ENCODE peak calls at places on chromosomes 7 and 10, in six cellular contexts. One of them, this sample, is unnamed.

GRCh38 chr7:98802088-98802780 is 67.6 kb downstream of the TMEM130 start:
- DNase-seq in stomach: no peak
- DNase-seq in Panc1: no peak
- DNase-seq in prostate gland: no peak
- DNase-seq in GM12891: peak
- DNase-seq in transverse colon: peak
- DNase-seq in this sample: peak

GRCh38 chr10:119252051-119252465 is 44.7 kb downstream of the GRK5 start:
- DNase-seq in stomach: no peak
- DNase-seq in Panc1: no peak
- DNase-seq in prostate gland: no peak
- DNase-seq in GM12891: no peak
- DNase-seq in transverse colon: no peak
- DNase-seq in this sample: no peak

GRCh38 chr7:121062684-121063279 is 74.3 kb downstream of the CPED1 start:
- DNase-seq in stomach: no peak
- DNase-seq in Panc1: no peak
- DNase-seq in prostate gland: no peak
- DNase-seq in GM12891: no peak
- DNase-seq in transverse colon: no peak
- DNase-seq in this sample: no peak

GRCh38 chr10:98201760-98202159 is 66.2 kb downstream of the LOXL4 start:
- DNase-seq in stomach: no peak
- DNase-seq in Panc1: no peak
- DNase-seq in prostate gland: no peak
- DNase-seq in GM12891: no peak
- DNase-seq in transverse colon: no peak
- DNase-seq in this sample: no peak

GRCh38 chr7:29297194-29297890 is 102.8 kb downstream of the CHN2 start:
- DNase-seq in stomach: no peak
- DNase-seq in Panc1: no peak
- DNase-seq in prostate gland: no peak
- DNase-seq in GM12891: no peak
- DNase-seq in transverse colon: no peak
- DNase-seq in this sample: no peak

GRCh38 chr7:130943336-130943901 is 209.4 kb upstream of the KLF14 start:
- DNase-seq in stomach: no peak
- DNase-seq in Panc1: peak
- DNase-seq in prostate gland: no peak
- DNase-seq in GM12891: no peak
- DNase-seq in transverse colon: no peak
- DNase-seq in this sample: no peak

GRCh38 chr7:131057015-131057518 is 270.6 kb upstream of the MKLN1 start:
- DNase-seq in stomach: no peak
- DNase-seq in Panc1: no peak
- DNase-seq in prostate gland: peak
- DNase-seq in GM12891: no peak
- DNase-seq in transverse colon: no peak
- DNase-seq in this sample: no peak

GRCh38 chr10:86969421-86970041 is 1.2 kb downstream of the ADIRF start:
- DNase-seq in stomach: peak
- DNase-seq in Panc1: no peak
- DNase-seq in prostate gland: no peak
- DNase-seq in GM12891: no peak
- DNase-seq in transverse colon: no peak
- DNase-seq in this sample: no peak

GRCh38 chr10:24929904-24930303 is 22.5 kb downstream of the PRTFDC1 start:
- DNase-seq in stomach: no peak
- DNase-seq in Panc1: no peak
- DNase-seq in prostate gland: no peak
- DNase-seq in GM12891: no peak
- DNase-seq in transverse colon: no peak
- DNase-seq in this sample: no peak

GRCh38 chr7:126213876-126214275 is 1038.9 kb downstream of the GRM8 start:
- DNase-seq in stomach: no peak
- DNase-seq in Panc1: no peak
- DNase-seq in prostate gland: no peak
- DNase-seq in GM12891: no peak
- DNase-seq in transverse colon: no peak
- DNase-seq in this sample: no peak

GRCh38 chr7:114310344-114311118 is 104.1 kb upstream of the FOXP2 start:
- DNase-seq in stomach: no peak
- DNase-seq in Panc1: no peak
- DNase-seq in prostate gland: no peak
- DNase-seq in GM12891: no peak
- DNase-seq in transverse colon: no peak
- DNase-seq in this sample: no peak

GRCh38 chr7:148058092-148058491 is 532.5 kb upstream of the C7orf33 start:
- DNase-seq in stomach: no peak
- DNase-seq in Panc1: no peak
- DNase-seq in prostate gland: no peak
- DNase-seq in GM12891: no peak
- DNase-seq in transverse colon: no peak
- DNase-seq in this sample: no peak

GRCh38 chr10:33817647-33818046 is 483.2 kb upstream of the NRP1 start:
- DNase-seq in stomach: no peak
- DNase-seq in Panc1: no peak
- DNase-seq in prostate gland: no peak
- DNase-seq in GM12891: no peak
- DNase-seq in transverse colon: no peak
- DNase-seq in this sample: no peak

GRCh38 chr7:8363407-8364015 is 69.9 kb upstream of the NXPH1 start:
- DNase-seq in stomach: no peak
- DNase-seq in Panc1: no peak
- DNase-seq in prostate gland: no peak
- DNase-seq in GM12891: no peak
- DNase-seq in transverse colon: no peak
- DNase-seq in this sample: no peak

GRCh38 chr7:33776791-33777190 is 128.5 kb upstream of the BMPER start:
- DNase-seq in stomach: no peak
- DNase-seq in Panc1: no peak
- DNase-seq in prostate gland: no peak
- DNase-seq in GM12891: no peak
- DNase-seq in transverse colon: no peak
- DNase-seq in this sample: no peak

GRCh38 chr7:74288034-74288881 is 949 bp upstream of the CLIP2 start:
- DNase-seq in stomach: no peak
- DNase-seq in Panc1: no peak
- DNase-seq in prostate gland: no peak
- DNase-seq in GM12891: no peak
- DNase-seq in transverse colon: no peak
- DNase-seq in this sample: no peak

GRCh38 chr7:147497246-147497645 is 1093.3 kb upstream of the C7orf33 start:
- DNase-seq in stomach: no peak
- DNase-seq in Panc1: no peak
- DNase-seq in prostate gland: no peak
- DNase-seq in GM12891: no peak
- DNase-seq in transverse colon: no peak
- DNase-seq in this sample: no peak

GRCh38 chr10:97566338-97566986 is 6.1 kb upstream of the ANKRD2 start:
- DNase-seq in stomach: no peak
- DNase-seq in Panc1: no peak
- DNase-seq in prostate gland: no peak
- DNase-seq in GM12891: no peak
- DNase-seq in transverse colon: no peak
- DNase-seq in this sample: no peak

GRCh38 chr7:71559214-71559613 is 427.3 kb downstream of the GALNT17 start:
- DNase-seq in stomach: no peak
- DNase-seq in Panc1: no peak
- DNase-seq in prostate gland: no peak
- DNase-seq in GM12891: no peak
- DNase-seq in transverse colon: no peak
- DNase-seq in this sample: no peak

GRCh38 chr7:25820432-25821040 is 331.5 kb upstream of the NFE2L3 start:
- DNase-seq in stomach: no peak
- DNase-seq in Panc1: no peak
- DNase-seq in prostate gland: no peak
- DNase-seq in GM12891: no peak
- DNase-seq in transverse colon: no peak
- DNase-seq in this sample: no peak

GRCh38 chr7:24717694-24718320 is 39.5 kb downstream of the GSDME start:
- DNase-seq in stomach: no peak
- DNase-seq in Panc1: no peak
- DNase-seq in prostate gland: no peak
- DNase-seq in GM12891: no peak
- DNase-seq in transverse colon: no peak
- DNase-seq in this sample: no peak

GRCh38 chr10:101141622-101142532 is 10.8 kb downstream of the TLX1 start:
- DNase-seq in stomach: peak
- DNase-seq in Panc1: peak
- DNase-seq in prostate gland: peak
- DNase-seq in GM12891: peak
- DNase-seq in transverse colon: peak
- DNase-seq in this sample: peak

GRCh38 chr10:12795318-12795717 is 206.2 kb downstream of the CCDC3 start:
- DNase-seq in stomach: no peak
- DNase-seq in Panc1: no peak
- DNase-seq in prostate gland: no peak
- DNase-seq in GM12891: no peak
- DNase-seq in transverse colon: no peak
- DNase-seq in this sample: no peak
- TF ChIP-seq POLR2AphosphoS5 in stomach: no peak
- TF ChIP-seq POLR2AphosphoS5 in Panc1: no peak
- TF ChIP-seq POLR2AphosphoS5 in prostate gland: no peak
- TF ChIP-seq POLR2AphosphoS5 in GM12891: no peak
- TF ChIP-seq POLR2AphosphoS5 in transverse colon: no peak
- TF ChIP-seq POLR2AphosphoS5 in this sample: no peak

DNA sequence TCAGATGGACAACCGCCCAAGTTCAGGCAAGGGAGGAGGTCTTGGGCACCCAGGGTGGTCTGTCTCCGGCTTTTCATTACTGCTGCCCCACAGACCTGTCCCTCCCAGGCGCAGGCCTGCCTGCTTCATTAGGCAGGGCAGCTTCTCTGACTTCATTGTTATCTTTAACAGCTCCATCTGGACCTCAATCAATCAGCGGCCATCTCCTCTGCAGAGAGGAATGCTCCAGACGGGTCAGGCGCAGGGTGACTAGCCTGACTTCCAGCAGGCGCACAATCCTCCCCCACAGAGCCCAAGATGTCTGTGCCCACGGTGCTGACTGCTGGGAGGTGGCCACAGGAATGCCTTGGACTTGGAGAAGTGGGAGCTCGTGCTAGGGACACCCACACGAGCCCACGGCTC is 20.4 kb downstream of the HSPA12A start:
- DNase-seq in stomach: no peak
- DNase-seq in Panc1: no peak
- DNase-seq in prostate gland: no peak
- DNase-seq in GM12891: no peak
- DNase-seq in transverse colon: no peak
- DNase-seq in this sample: no peak
- TF ChIP-seq POLR2AphosphoS5 in stomach: no peak
- TF ChIP-seq POLR2AphosphoS5 in Panc1: no peak
- TF ChIP-seq POLR2AphosphoS5 in prostate gland: no peak
- TF ChIP-seq POLR2AphosphoS5 in GM12891: no peak
- TF ChIP-seq POLR2AphosphoS5 in transverse colon: no peak
- TF ChIP-seq POLR2AphosphoS5 in this sample: no peak

DNA sequence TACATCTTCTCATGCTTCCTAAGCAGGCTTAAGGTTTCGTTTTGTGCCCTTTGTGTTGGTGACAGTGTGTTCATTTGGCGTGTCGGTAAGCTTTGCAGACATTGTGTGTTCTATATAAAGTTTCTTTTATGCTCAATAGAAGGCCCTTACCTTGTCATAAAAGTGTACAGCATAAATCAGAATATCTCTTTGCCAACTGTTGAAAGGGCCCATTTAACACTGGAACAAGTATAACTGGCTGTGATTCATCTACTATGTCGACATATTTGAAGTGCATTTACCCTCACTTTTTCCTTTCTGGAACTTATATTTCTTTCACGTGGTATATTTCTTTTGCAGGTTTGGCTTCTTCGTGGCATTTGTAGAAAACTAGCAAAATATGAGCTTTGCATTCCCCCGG is 32.7 kb downstream of the EEPD1 start:
- DNase-seq in stomach: no peak
- DNase-seq in Panc1: no peak
- DNase-seq in prostate gland: no peak
- DNase-seq in GM12891: no peak
- DNase-seq in transverse colon: no peak
- DNase-seq in this sample: no peak
- TF ChIP-seq POLR2AphosphoS5 in stomach: no peak
- TF ChIP-seq POLR2AphosphoS5 in Panc1: no peak
- TF ChIP-seq POLR2AphosphoS5 in prostate gland: peak
- TF ChIP-seq POLR2AphosphoS5 in GM12891: no peak
- TF ChIP-seq POLR2AphosphoS5 in transverse colon: no peak
- TF ChIP-seq POLR2AphosphoS5 in this sample: no peak

GRCh38 chr7:84780158-84781124 is 406.4 kb downstream of the SEMA3D start:
- DNase-seq in stomach: no peak
- DNase-seq in Panc1: no peak
- DNase-seq in prostate gland: no peak
- DNase-seq in GM12891: no peak
- DNase-seq in transverse colon: no peak
- DNase-seq in this sample: no peak
- TF ChIP-seq POLR2AphosphoS5 in stomach: no peak
- TF ChIP-seq POLR2AphosphoS5 in Panc1: no peak
- TF ChIP-seq POLR2AphosphoS5 in prostate gland: no peak
- TF ChIP-seq POLR2AphosphoS5 in GM12891: no peak
- TF ChIP-seq POLR2AphosphoS5 in transverse colon: no peak
- TF ChIP-seq POLR2AphosphoS5 in this sample: no peak

GRCh38 chr10:59872892-59873463 is 33.4 kb downstream of the CCDC6 start:
- DNase-seq in stomach: no peak
- DNase-seq in Panc1: no peak
- DNase-seq in prostate gland: peak
- DNase-seq in GM12891: no peak
- DNase-seq in transverse colon: peak
- DNase-seq in this sample: no peak
- TF ChIP-seq POLR2AphosphoS5 in stomach: peak
- TF ChIP-seq POLR2AphosphoS5 in Panc1: no peak
- TF ChIP-seq POLR2AphosphoS5 in prostate gland: peak
- TF ChIP-seq POLR2AphosphoS5 in GM12891: no peak
- TF ChIP-seq POLR2AphosphoS5 in transverse colon: no peak
- TF ChIP-seq POLR2AphosphoS5 in this sample: no peak

GRCh38 chr7:129225206-129225930 is 538 bp downstream of the AHCYL2 start:
- DNase-seq in stomach: peak
- DNase-seq in Panc1: no peak
- DNase-seq in prostate gland: peak
- DNase-seq in GM12891: no peak
- DNase-seq in transverse colon: peak
- DNase-seq in this sample: no peak
- TF ChIP-seq POLR2AphosphoS5 in stomach: no peak
- TF ChIP-seq POLR2AphosphoS5 in Panc1: no peak
- TF ChIP-seq POLR2AphosphoS5 in prostate gland: peak
- TF ChIP-seq POLR2AphosphoS5 in GM12891: no peak
- TF ChIP-seq POLR2AphosphoS5 in transverse colon: no peak
- TF ChIP-seq POLR2AphosphoS5 in this sample: no peak

GRCh38 chr10:75683158-75683557 is 251.7 kb downstream of the LRMDA start:
- DNase-seq in stomach: no peak
- DNase-seq in Panc1: no peak
- DNase-seq in prostate gland: peak
- DNase-seq in GM12891: no peak
- DNase-seq in transverse colon: peak
- DNase-seq in this sample: no peak
- TF ChIP-seq POLR2AphosphoS5 in stomach: no peak
- TF ChIP-seq POLR2AphosphoS5 in Panc1: no peak
- TF ChIP-seq POLR2AphosphoS5 in prostate gland: peak
- TF ChIP-seq POLR2AphosphoS5 in GM12891: no peak
- TF ChIP-seq POLR2AphosphoS5 in transverse colon: peak
- TF ChIP-seq POLR2AphosphoS5 in this sample: no peak

GRCh38 chr7:55056577-55057480 is 38.0 kb downstream of the EGFR start:
- DNase-seq in stomach: no peak
- DNase-seq in Panc1: no peak
- DNase-seq in prostate gland: no peak
- DNase-seq in GM12891: no peak
- DNase-seq in transverse colon: no peak
- DNase-seq in this sample: no peak
- TF ChIP-seq POLR2AphosphoS5 in stomach: peak
- TF ChIP-seq POLR2AphosphoS5 in Panc1: no peak
- TF ChIP-seq POLR2AphosphoS5 in prostate gland: no peak
- TF ChIP-seq POLR2AphosphoS5 in GM12891: no peak
- TF ChIP-seq POLR2AphosphoS5 in transverse colon: no peak
- TF ChIP-seq POLR2AphosphoS5 in this sample: no peak